ENCODE peak calls at places on chromosomes 7 and 10, in eight cellular contexts. One of them, this sample, is unnamed.

GRCh38 chr7:12683678-12684077 is 3.8 kb upstream of the ARL4A start:
- DNase-seq in CD8-positive, alpha-beta T cell: no peak
- DNase-seq in AG10803: peak
- DNase-seq in GM23338: peak
- DNase-seq in psoas muscle: no peak
- DNase-seq in brain microvascular endothelial cell: no peak
- DNase-seq in transverse colon: no peak
- DNase-seq in Peyer's patch: no peak
- DNase-seq in this sample: peak

GRCh38 chr10:24820616-24821015 is 96.9 kb upstream of the ARHGAP21 start:
- DNase-seq in psoas muscle: no peak
- DNase-seq in brain microvascular endothelial cell: no peak
- DNase-seq in transverse colon: no peak
- DNase-seq in GM23338: no peak
- DNase-seq in CD8-positive, alpha-beta T cell: no peak
- DNase-seq in Peyer's patch: no peak
- DNase-seq in AG10803: no peak
- DNase-seq in this sample: no peak

GRCh38 chr10:123743441-123744225 is 77.5 kb downstream of the GPR26 start:
- DNase-seq in AG10803: peak
- DNase-seq in Peyer's patch: peak
- DNase-seq in GM23338: no peak
- DNase-seq in CD8-positive, alpha-beta T cell: no peak
- DNase-seq in psoas muscle: no peak
- DNase-seq in brain microvascular endothelial cell: no peak
- DNase-seq in transverse colon: no peak
- DNase-seq in this sample: no peak

GRCh38 chr7:156640949-156641485 is 443 bp downstream of the RNF32 start:
- DNase-seq in psoas muscle: peak
- DNase-seq in brain microvascular endothelial cell: peak
- DNase-seq in Peyer's patch: peak
- DNase-seq in CD8-positive, alpha-beta T cell: peak
- DNase-seq in AG10803: peak
- DNase-seq in GM23338: no peak
- DNase-seq in transverse colon: peak
- DNase-seq in this sample: peak

GRCh38 chr10:91604936-91605534 is 27.8 kb downstream of the PPP1R3C start:
- DNase-seq in psoas muscle: no peak
- DNase-seq in AG10803: peak
- DNase-seq in GM23338: no peak
- DNase-seq in transverse colon: no peak
- DNase-seq in Peyer's patch: no peak
- DNase-seq in CD8-positive, alpha-beta T cell: no peak
- DNase-seq in brain microvascular endothelial cell: peak
- DNase-seq in this sample: peak

GRCh38 chr7:32154797-32155196 is 84.6 kb upstream of the PDE1C start:
- DNase-seq in GM23338: no peak
- DNase-seq in psoas muscle: peak
- DNase-seq in transverse colon: no peak
- DNase-seq in brain microvascular endothelial cell: no peak
- DNase-seq in CD8-positive, alpha-beta T cell: no peak
- DNase-seq in AG10803: peak
- DNase-seq in Peyer's patch: no peak
- DNase-seq in this sample: peak

GRCh38 chr7:127905491-127906330 is 125.5 kb downstream of the LRRC4 start:
- DNase-seq in CD8-positive, alpha-beta T cell: no peak
- DNase-seq in AG10803: peak
- DNase-seq in Peyer's patch: no peak
- DNase-seq in transverse colon: no peak
- DNase-seq in brain microvascular endothelial cell: peak
- DNase-seq in psoas muscle: no peak
- DNase-seq in GM23338: no peak
- DNase-seq in this sample: peak

GRCh38 chr7:137731436-137731835 is 115.3 kb downstream of the DGKI start:
- DNase-seq in Peyer's patch: no peak
- DNase-seq in psoas muscle: no peak
- DNase-seq in AG10803: peak
- DNase-seq in brain microvascular endothelial cell: peak
- DNase-seq in GM23338: no peak
- DNase-seq in transverse colon: no peak
- DNase-seq in CD8-positive, alpha-beta T cell: no peak
- DNase-seq in this sample: no peak

GRCh38 chr10:120732067-120732466 is 119.1 kb upstream of the WDR11 start:
- DNase-seq in Peyer's patch: no peak
- DNase-seq in AG10803: no peak
- DNase-seq in psoas muscle: no peak
- DNase-seq in brain microvascular endothelial cell: no peak
- DNase-seq in GM23338: no peak
- DNase-seq in CD8-positive, alpha-beta T cell: no peak
- DNase-seq in transverse colon: no peak
- DNase-seq in this sample: peak

GRCh38 chr10:126041804-126042231 is 145.5 kb downstream of the FANK1 start:
- DNase-seq in transverse colon: peak
- DNase-seq in GM23338: peak
- DNase-seq in brain microvascular endothelial cell: peak
- DNase-seq in Peyer's patch: peak
- DNase-seq in AG10803: peak
- DNase-seq in CD8-positive, alpha-beta T cell: peak
- DNase-seq in psoas muscle: peak
- DNase-seq in this sample: peak

GRCh38 chr7:27129729-27130539 is 623 bp downstream of the HOXA4 start:
- DNase-seq in Peyer's patch: peak
- DNase-seq in transverse colon: peak
- DNase-seq in psoas muscle: peak
- DNase-seq in AG10803: peak
- DNase-seq in GM23338: peak
- DNase-seq in CD8-positive, alpha-beta T cell: no peak
- DNase-seq in brain microvascular endothelial cell: no peak
- DNase-seq in this sample: no peak

GRCh38 chr10:46559231-46559671 is 2.8 kb upstream of the GPRIN2 start:
- DNase-seq in CD8-positive, alpha-beta T cell: no peak
- DNase-seq in transverse colon: peak
- DNase-seq in brain microvascular endothelial cell: no peak
- DNase-seq in psoas muscle: no peak
- DNase-seq in Peyer's patch: no peak
- DNase-seq in GM23338: no peak
- DNase-seq in AG10803: no peak
- DNase-seq in this sample: no peak

GRCh38 chr10:92350411-92350810 is 59.4 kb downstream of the MARCHF5 start:
- DNase-seq in transverse colon: no peak
- DNase-seq in brain microvascular endothelial cell: no peak
- DNase-seq in CD8-positive, alpha-beta T cell: no peak
- DNase-seq in AG10803: no peak
- DNase-seq in psoas muscle: no peak
- DNase-seq in GM23338: no peak
- DNase-seq in Peyer's patch: no peak
- DNase-seq in this sample: no peak

GRCh38 chr7:26588511-26588910 is 275.9 kb downstream of the SKAP2 start:
- DNase-seq in brain microvascular endothelial cell: no peak
- DNase-seq in GM23338: peak
- DNase-seq in transverse colon: no peak
- DNase-seq in Peyer's patch: no peak
- DNase-seq in CD8-positive, alpha-beta T cell: no peak
- DNase-seq in psoas muscle: no peak
- DNase-seq in AG10803: no peak
- DNase-seq in this sample: no peak

GRCh38 chr10:110226555-110226925 is 19.1 kb downstream of the MXI1 start:
- DNase-seq in psoas muscle: peak
- DNase-seq in AG10803: peak
- DNase-seq in brain microvascular endothelial cell: peak
- DNase-seq in GM23338: peak
- DNase-seq in Peyer's patch: peak
- DNase-seq in transverse colon: peak
- DNase-seq in CD8-positive, alpha-beta T cell: peak
- DNase-seq in this sample: peak

GRCh38 chr10:72695496-72695895 is 3.6 kb downstream of the MCU start:
- DNase-seq in Peyer's patch: no peak
- DNase-seq in CD8-positive, alpha-beta T cell: no peak
- DNase-seq in transverse colon: no peak
- DNase-seq in AG10803: no peak
- DNase-seq in GM23338: no peak
- DNase-seq in brain microvascular endothelial cell: no peak
- DNase-seq in psoas muscle: no peak
- DNase-seq in this sample: no peak

GRCh38 chr10:3812141-3812540 is 27.1 kb upstream of the KLF6 start:
- DNase-seq in CD8-positive, alpha-beta T cell: no peak
- DNase-seq in AG10803: no peak
- DNase-seq in transverse colon: no peak
- DNase-seq in Peyer's patch: no peak
- DNase-seq in GM23338: no peak
- DNase-seq in psoas muscle: no peak
- DNase-seq in brain microvascular endothelial cell: no peak
- DNase-seq in this sample: no peak

GRCh38 chr10:44950326-44951225 is 9.0 kb upstream of the RASSF4 start:
- DNase-seq in AG10803: no peak
- DNase-seq in transverse colon: no peak
- DNase-seq in CD8-positive, alpha-beta T cell: no peak
- DNase-seq in psoas muscle: no peak
- DNase-seq in brain microvascular endothelial cell: no peak
- DNase-seq in GM23338: no peak
- DNase-seq in Peyer's patch: no peak
- DNase-seq in this sample: no peak

GRCh38 chr10:4943821-4944220 is 19.4 kb upstream of the AKR1C1 start:
- DNase-seq in Peyer's patch: no peak
- DNase-seq in GM23338: no peak
- DNase-seq in transverse colon: no peak
- DNase-seq in AG10803: no peak
- DNase-seq in psoas muscle: no peak
- DNase-seq in CD8-positive, alpha-beta T cell: no peak
- DNase-seq in brain microvascular endothelial cell: no peak
- DNase-seq in this sample: peak

GRCh38 chr10:44195120-44196007 is 189.5 kb downstream of the CXCL12 start:
- DNase-seq in Peyer's patch: peak
- DNase-seq in AG10803: peak
- DNase-seq in CD8-positive, alpha-beta T cell: no peak
- DNase-seq in GM23338: no peak
- DNase-seq in brain microvascular endothelial cell: peak
- DNase-seq in psoas muscle: peak
- DNase-seq in transverse colon: peak
- DNase-seq in this sample: peak

GRCh38 chr7:23369100-23369499 is 70.0 kb downstream of the MALSU1 start:
- DNase-seq in brain microvascular endothelial cell: no peak
- DNase-seq in GM23338: no peak
- DNase-seq in Peyer's patch: no peak
- DNase-seq in psoas muscle: no peak
- DNase-seq in CD8-positive, alpha-beta T cell: no peak
- DNase-seq in transverse colon: no peak
- DNase-seq in AG10803: no peak
- DNase-seq in this sample: no peak
- TF ChIP-seq CTCF in brain microvascular endothelial cell: no peak
- TF ChIP-seq CTCF in GM23338: no peak
- TF ChIP-seq CTCF in Peyer's patch: no peak
- TF ChIP-seq CTCF in psoas muscle: no peak
- TF ChIP-seq CTCF in CD8-positive, alpha-beta T cell: no peak
- TF ChIP-seq CTCF in transverse colon: no peak
- TF ChIP-seq CTCF in AG10803: no peak
- TF ChIP-seq CTCF in this sample: no peak

GRCh38 chr7:135924302-135924701 is 52.9 kb downstream of the MTPN start:
- DNase-seq in Peyer's patch: no peak
- DNase-seq in brain microvascular endothelial cell: peak
- DNase-seq in GM23338: no peak
- DNase-seq in CD8-positive, alpha-beta T cell: no peak
- DNase-seq in AG10803: no peak
- DNase-seq in psoas muscle: no peak
- DNase-seq in transverse colon: no peak
- DNase-seq in this sample: no peak
- H3K4me3 ChIP-seq in Peyer's patch: no peak
- H3K4me3 ChIP-seq in brain microvascular endothelial cell: no peak
- H3K4me3 ChIP-seq in GM23338: no peak
- H3K4me3 ChIP-seq in CD8-positive, alpha-beta T cell: no peak
- H3K4me3 ChIP-seq in AG10803: no peak
- H3K4me3 ChIP-seq in psoas muscle: no peak
- H3K4me3 ChIP-seq in transverse colon: no peak
- H3K4me3 ChIP-seq in this sample: no peak

GRCh38 chr7:3436746-3437145 is 135.7 kb downstream of the SDK1 start:
- DNase-seq in GM23338: no peak
- DNase-seq in psoas muscle: no peak
- DNase-seq in AG10803: no peak
- DNase-seq in transverse colon: no peak
- DNase-seq in CD8-positive, alpha-beta T cell: no peak
- DNase-seq in brain microvascular endothelial cell: peak
- DNase-seq in Peyer's patch: no peak
- DNase-seq in this sample: peak

GRCh38 chr7:3437467-3437866 is 136.4 kb downstream of the SDK1 start:
- DNase-seq in GM23338: no peak
- DNase-seq in AG10803: no peak
- DNase-seq in Peyer's patch: no peak
- DNase-seq in brain microvascular endothelial cell: no peak
- DNase-seq in transverse colon: no peak
- DNase-seq in psoas muscle: no peak
- DNase-seq in CD8-positive, alpha-beta T cell: no peak
- DNase-seq in this sample: peak

GRCh38 chr7:3432916-3433315 is 131.9 kb downstream of the SDK1 start:
- DNase-seq in Peyer's patch: no peak
- DNase-seq in transverse colon: no peak
- DNase-seq in GM23338: no peak
- DNase-seq in CD8-positive, alpha-beta T cell: no peak
- DNase-seq in psoas muscle: no peak
- DNase-seq in AG10803: peak
- DNase-seq in brain microvascular endothelial cell: no peak
- DNase-seq in this sample: peak

GRCh38 chr7:3436112-3436511 is 135.1 kb downstream of the SDK1 start:
- DNase-seq in CD8-positive, alpha-beta T cell: no peak
- DNase-seq in Peyer's patch: no peak
- DNase-seq in AG10803: no peak
- DNase-seq in GM23338: no peak
- DNase-seq in transverse colon: no peak
- DNase-seq in brain microvascular endothelial cell: no peak
- DNase-seq in psoas muscle: no peak
- DNase-seq in this sample: no peak

GRCh38 chr7:3434611-3435010 is 133.6 kb downstream of the SDK1 start:
- DNase-seq in transverse colon: no peak
- DNase-seq in psoas muscle: no peak
- DNase-seq in brain microvascular endothelial cell: no peak
- DNase-seq in Peyer's patch: no peak
- DNase-seq in CD8-positive, alpha-beta T cell: no peak
- DNase-seq in AG10803: no peak
- DNase-seq in GM23338: peak
- DNase-seq in this sample: no peak
- TF ChIP-seq CTCF in transverse colon: no peak
- TF ChIP-seq CTCF in psoas muscle: no peak
- TF ChIP-seq CTCF in brain microvascular endothelial cell: peak
- TF ChIP-seq CTCF in Peyer's patch: no peak
- TF ChIP-seq CTCF in CD8-positive, alpha-beta T cell: no peak
- TF ChIP-seq CTCF in AG10803: no peak
- TF ChIP-seq CTCF in GM23338: peak
- TF ChIP-seq CTCF in this sample: no peak

DNA sequence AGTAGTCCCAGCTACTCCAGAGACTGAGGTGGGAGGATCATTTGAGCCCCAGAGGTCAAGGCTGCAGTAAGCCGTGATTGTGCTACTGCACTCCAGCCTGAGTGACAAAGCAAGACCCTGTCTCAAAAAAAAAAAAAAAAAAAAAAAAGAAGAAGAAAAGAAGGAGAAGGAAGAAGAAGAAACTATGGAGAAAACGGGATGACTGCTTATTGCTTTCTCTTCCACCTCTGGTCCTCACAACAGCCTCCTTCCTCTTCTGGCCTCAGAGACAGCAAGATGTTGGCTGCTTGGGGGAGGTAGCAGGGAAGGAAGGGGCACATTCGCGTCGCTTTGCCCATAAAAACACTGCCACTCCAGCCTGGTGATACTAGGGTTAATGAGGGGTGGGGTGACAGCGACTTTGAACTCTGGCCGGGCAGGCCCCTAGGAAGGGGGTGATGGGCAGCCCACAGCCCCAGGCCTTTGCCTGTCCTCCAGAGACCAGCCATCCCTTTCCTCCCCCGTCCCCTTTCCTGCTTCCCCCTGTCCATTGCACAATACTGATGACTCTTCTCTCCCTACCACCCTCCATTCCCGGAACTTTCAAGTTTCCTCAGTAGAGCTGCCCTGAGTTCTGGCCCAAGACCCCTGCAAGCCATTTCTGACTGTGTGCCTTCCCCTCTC is 2.0 kb upstream of the CUEDC2 start:
- DNase-seq in brain microvascular endothelial cell: no peak
- DNase-seq in GM23338: no peak
- DNase-seq in AG10803: peak
- DNase-seq in CD8-positive, alpha-beta T cell: no peak
- DNase-seq in Peyer's patch: no peak
- DNase-seq in psoas muscle: no peak
- DNase-seq in transverse colon: no peak
- DNase-seq in this sample: peak
- H3K4me3 ChIP-seq in brain microvascular endothelial cell: no peak
- H3K4me3 ChIP-seq in GM23338: peak
- H3K4me3 ChIP-seq in AG10803: no peak
- H3K4me3 ChIP-seq in CD8-positive, alpha-beta T cell: peak
- H3K4me3 ChIP-seq in Peyer's patch: no peak
- H3K4me3 ChIP-seq in psoas muscle: no peak
- H3K4me3 ChIP-seq in transverse colon: no peak
- H3K4me3 ChIP-seq in this sample: no peak

This sample was measured in cardiac fibroblast.